ENCODE peak calls at places on chromosomes 1 and 21, in nine cellular contexts. F is ovary, R is neural progenitor cell, A is fibroblast of lung, E is heart left ventricle, D is body of pancreas, N is GM23338, J is IMR-90, Y is left ventricle myocardium inferior. X is an unnamed sample. For H3K27me3, the result is how much of the 10 kb centered on the place peaks cover.

GRCh38 chr1:45802343-45803298 is 791 bp upstream of the MAST2 start:
- DNase-seq in J (peak), D (peak), F (peak), Y (peak), E (peak), R (peak), N (peak), A (peak), X (peak)

GRCh38 chr1:64161347-64162080 is 41.9 kb upstream of the UBE2U start:
- DNase-seq in J (peak), Y (no peak), A (peak), N (no peak), F (no peak), D (peak), E (no peak), R (no peak), X (no peak)

GRCh38 chr1:229531326-229531725 is 23.2 kb upstream of the NUP133 start:
- DNase-seq in N (no peak), R (no peak), A (no peak), E (no peak), Y (no peak), F (no peak), D (no peak), J (no peak), X (no peak)

GRCh38 chr21:29299046-29299905 is 554 bp downstream of the BACH1 start:
- DNase-seq in R (peak), N (peak), F (peak), A (peak), E (peak), Y (peak), D (peak), J (peak), X (peak)

GRCh38 chr1:234599617-234600417 is 10.2 kb downstream of the IRF2BP2 start:
- DNase-seq in D (peak), Y (peak), F (peak), A (peak), E (peak), R (peak), N (peak), J (peak), X (peak)

GRCh38 chr1:77538956-77539509 is 143.4 kb downstream of the ZZZ3 start:
- DNase-seq in R (no peak), D (peak), A (peak), N (no peak), F (no peak), J (peak), Y (no peak), E (no peak), X (no peak)

GRCh38 chr1:231214918-231215675 is 25.9 kb upstream of the GNPAT start:
- DNase-seq in A (no peak), J (no peak), N (no peak), D (no peak), R (no peak), F (no peak), E (no peak), Y (no peak), X (no peak)

GRCh38 chr1:244077473-244078220 is 26.6 kb downstream of the ZBTB18 start:
- DNase-seq in N (no peak), R (no peak), A (peak), Y (no peak), J (no peak), E (no peak), F (no peak), D (no peak), X (no peak)

GRCh38 chr1:59976194-59977074 is 49.9 kb upstream of the CYP2J2 start:
- DNase-seq in J (peak), D (peak), F (peak), N (peak), A (peak), Y (peak), E (peak), R (peak), X (peak)

GRCh38 chr1:20375563-20375962 is 84.9 kb downstream of the VWA5B1 start:
- DNase-seq in D (no peak), N (no peak), F (no peak), J (peak), R (no peak), Y (no peak), E (no peak), A (peak), X (no peak)

GRCh38 chr1:11967028-11967547 is 13.2 kb upstream of the MFN2 start:
- DNase-seq in J (no peak), E (no peak), A (peak), Y (no peak), R (peak), F (no peak), N (peak), D (peak), X (peak)

GRCh38 chr1:6486433-6487011 is 4.9 kb downstream of the PLEKHG5 start:
- DNase-seq in A (peak), R (peak), Y (peak), D (peak), J (peak), F (peak), N (peak), E (peak), X (peak)

GRCh38 chr21:43367296-43367695 is 59.6 kb downstream of the SIK1 start:
- DNase-seq in Y (no peak), J (no peak), D (no peak), F (no peak), E (no peak), R (no peak), A (no peak), N (no peak), X (peak)

GRCh38 chr21:42120056-42120903 is 49.2 kb downstream of the UMODL1 start:
- DNase-seq in N (no peak), Y (no peak), E (no peak), A (no peak), R (no peak), D (no peak), J (no peak), F (no peak), X (no peak)

GRCh38 chr21:41234574-41234973 is 66.6 kb downstream of the BACE2 start:
- DNase-seq in J (no peak), F (no peak), R (no peak), E (no peak), A (no peak), Y (no peak), N (no peak), D (no peak), X (no peak)

GRCh38 chr1:196997428-196997827 is 20.1 kb downstream of the CFHR5 start:
- DNase-seq in E (no peak), R (no peak), J (peak), A (peak), Y (no peak), F (no peak), D (no peak), N (peak), X (no peak)

GRCh38 chr1:5235355-5235899 is 581.0 kb downstream of the AJAP1 start:
- DNase-seq in J (no peak), F (no peak), E (no peak), R (no peak), Y (no peak), N (no peak), D (no peak), A (no peak), X (no peak)

GRCh38 chr1:160018900-160019299 is 12.9 kb downstream of the PIGM start:
- DNase-seq in R (no peak), J (peak), Y (no peak), F (no peak), D (no peak), E (no peak), N (no peak), A (peak), X (no peak)

GRCh38 chr1:2556277-2557145 is at the start of gene TNFRSF14:
- DNase-seq in D (peak), J (peak), A (peak), N (no peak), F (peak), R (peak), E (peak), Y (no peak), X (no peak)

GRCh38 chr1:197342044-197342565 is 74.1 kb downstream of the CRB1 start:
- DNase-seq in N (peak), Y (no peak), J (no peak), D (no peak), A (peak), R (no peak), E (no peak), F (no peak), X (no peak)

GRCh38 chr1:43872280-43872679 is 61.3 kb upstream of the ARTN start:
- DNase-seq in A (no peak), E (no peak), F (no peak), R (no peak), N (no peak), D (no peak), J (no peak), Y (no peak), X (no peak)

GRCh38 chr21:46189213-46189958 is 5.1 kb upstream of the SPATC1L start:
- DNase-seq in J (peak), F (peak), Y (no peak), N (no peak), A (peak), R (no peak), E (no peak), D (no peak), X (no peak)

GRCh38 chr1:168243200-168243599 is 17.4 kb downstream of the SFT2D2 start:
- DNase-seq in N (no peak), J (no peak), Y (no peak), E (peak), A (no peak), D (peak), R (no peak), F (peak), X (no peak)

GRCh38 chr1:82064701-82065100 is 264.0 kb downstream of the ADGRL2 start:
- DNase-seq in A (no peak), R (no peak), J (no peak), Y (no peak), E (no peak), D (no peak), F (no peak), N (no peak), X (no peak)

GRCh38 chr1:93708734-93709481 is 27.3 kb upstream of the BCAR3 start:
- DNase-seq in D (no peak), Y (no peak), R (no peak), N (no peak), E (peak), A (no peak), J (peak), F (peak), X (peak)

GRCh38 chr1:197467881-197468280 is 199.8 kb downstream of the CRB1 start:
- DNase-seq in F (no peak), A (peak), D (no peak), J (peak), R (no peak), Y (no peak), N (no peak), E (no peak), X (no peak)

GRCh38 chr1:221097479-221098281 is 218.4 kb downstream of the HLX start:
- DNase-seq in R (no peak), Y (no peak), E (no peak), J (peak), A (peak), N (no peak), F (no peak), D (no peak), X (no peak)

GRCh38 chr1:20469406-20470076 is 16.5 kb downstream of the CAMK2N1 start:
- DNase-seq in Y (no peak), N (no peak), A (no peak), E (no peak), F (no peak), R (no peak), J (no peak), D (no peak), X (no peak)

GRCh38 chr1:7228252-7228961 is 443.2 kb downstream of the CAMTA1 start:
- DNase-seq in E (no peak), F (no peak), A (no peak), Y (no peak), J (no peak), D (no peak), R (no peak), N (no peak), X (no peak)

GRCh38 chr1:109395602-109396512 is 1.9 kb downstream of the SORT1 start:
- DNase-seq in Y (no peak), A (peak), F (no peak), J (peak), R (peak), E (no peak), N (peak), D (no peak), X (no peak)

GRCh38 chr1:25028587-25028909 is 98.5 kb upstream of the RUNX3 start:
- DNase-seq in J (no peak), A (no peak), N (no peak), Y (no peak), D (no peak), F (no peak), R (no peak), E (no peak), X (no peak)

GRCh38 chr1:197776348-197777082 is 1.2 kb upstream of the DENND1B start:
- DNase-seq in D (no peak), Y (no peak), R (no peak), A (peak), F (no peak), J (peak), N (no peak), E (no peak), X (no peak)

GRCh38 chr1:88560614-88561013 is 123.5 kb upstream of the PKN2 start:
- DNase-seq in N (no peak), R (no peak), F (no peak), E (no peak), D (no peak), A (no peak), Y (no peak), J (no peak), X (no peak)

GRCh38 chr1:100536031-100536430 is 1.9 kb upstream of the GPR88 start:
- DNase-seq in D (no peak), N (no peak), A (no peak), J (no peak), F (no peak), R (no peak), Y (no peak), E (no peak), X (no peak)
- H3K27me3 ChIP-seq in D (under half), N (half or more), A (under half), J (under half), F (under half), R (half or more), Y (half or more), E (under half), X (half or more)

DNA sequence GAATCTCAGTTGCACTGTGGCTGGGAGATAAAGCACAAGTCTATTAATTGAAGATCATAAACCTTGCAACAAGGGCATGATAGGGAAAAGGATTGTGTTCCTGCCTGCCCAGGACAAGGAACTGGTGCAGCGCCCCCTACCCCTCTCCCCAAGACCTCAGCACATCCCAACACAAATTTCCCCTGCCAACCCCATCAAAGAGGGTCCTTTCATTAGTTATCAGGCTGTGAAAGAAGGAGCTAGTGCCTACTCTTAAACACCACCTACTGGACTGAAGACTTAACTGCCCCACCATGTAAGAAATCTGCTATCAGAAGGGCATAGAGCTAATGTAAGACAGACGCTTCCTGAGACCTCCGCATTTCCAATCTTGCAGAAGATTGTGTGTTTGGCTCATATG is 372.6 kb downstream of the AGBL4 start:
- DNase-seq in Y (no peak), F (no peak), E (no peak), D (no peak), N (peak), R (no peak), A (no peak), J (no peak), X (no peak)
- TF ChIP-seq CTCF in Y (no peak), F (no peak), E (no peak), D (no peak), N (peak), R (no peak), A (no peak), J (no peak), X (peak)

GRCh38 chr1:10530756-10531155 is 56.0 kb downstream of the PEX14 start:
- DNase-seq in D (no peak), N (no peak), F (no peak), A (peak), J (peak), Y (no peak), R (no peak), E (no peak), X (no peak)

GRCh38 chr1:10529096-10529495 is 54.3 kb downstream of the PEX14 start:
- DNase-seq in E (no peak), F (no peak), A (peak), R (peak), D (no peak), J (no peak), N (peak), Y (no peak), X (no peak)

GRCh38 chr1:10528066-10529014 is 53.6 kb downstream of the PEX14 start:
- DNase-seq in J (peak), A (peak), F (no peak), E (peak), Y (peak), N (no peak), D (peak), R (no peak), X (no peak)

GRCh38 chr1:10529772-10530171 is 55.0 kb downstream of the PEX14 start:
- DNase-seq in Y (no peak), E (no peak), A (no peak), J (no peak), D (no peak), R (peak), F (no peak), N (peak), X (no peak)

DNA sequence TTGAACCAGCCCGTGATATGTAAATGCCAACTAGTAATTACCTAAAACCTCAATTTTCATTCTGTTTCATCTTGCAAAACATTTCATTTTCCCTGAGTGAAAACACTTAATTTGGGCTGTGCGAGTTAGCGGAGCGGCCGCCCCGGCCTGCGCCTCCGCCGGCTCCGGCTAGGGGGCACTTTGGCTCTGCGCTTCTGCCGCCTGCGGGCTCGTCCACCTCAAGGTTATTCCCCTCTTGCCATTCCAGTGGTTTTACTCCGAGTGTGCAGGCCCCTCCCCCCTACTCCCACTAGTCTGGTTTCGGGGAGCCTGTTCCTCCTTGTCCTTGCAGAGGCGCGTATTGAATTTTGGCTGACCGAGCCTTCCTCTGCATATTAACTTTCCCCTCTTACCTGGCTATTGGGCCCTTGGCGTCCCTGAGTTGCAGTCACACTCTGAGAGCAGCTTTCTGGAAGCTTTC is 55.6 kb downstream of the PEX14 start:
- DNase-seq in J (peak), D (peak), N (peak), Y (peak), E (peak), A (peak), F (peak), R (peak), X (peak)
- H3K4me3 ChIP-seq in J (peak), D (no peak), N (peak), Y (no peak), E (no peak), A (peak), F (no peak), R (peak), X (no peak)

DNA sequence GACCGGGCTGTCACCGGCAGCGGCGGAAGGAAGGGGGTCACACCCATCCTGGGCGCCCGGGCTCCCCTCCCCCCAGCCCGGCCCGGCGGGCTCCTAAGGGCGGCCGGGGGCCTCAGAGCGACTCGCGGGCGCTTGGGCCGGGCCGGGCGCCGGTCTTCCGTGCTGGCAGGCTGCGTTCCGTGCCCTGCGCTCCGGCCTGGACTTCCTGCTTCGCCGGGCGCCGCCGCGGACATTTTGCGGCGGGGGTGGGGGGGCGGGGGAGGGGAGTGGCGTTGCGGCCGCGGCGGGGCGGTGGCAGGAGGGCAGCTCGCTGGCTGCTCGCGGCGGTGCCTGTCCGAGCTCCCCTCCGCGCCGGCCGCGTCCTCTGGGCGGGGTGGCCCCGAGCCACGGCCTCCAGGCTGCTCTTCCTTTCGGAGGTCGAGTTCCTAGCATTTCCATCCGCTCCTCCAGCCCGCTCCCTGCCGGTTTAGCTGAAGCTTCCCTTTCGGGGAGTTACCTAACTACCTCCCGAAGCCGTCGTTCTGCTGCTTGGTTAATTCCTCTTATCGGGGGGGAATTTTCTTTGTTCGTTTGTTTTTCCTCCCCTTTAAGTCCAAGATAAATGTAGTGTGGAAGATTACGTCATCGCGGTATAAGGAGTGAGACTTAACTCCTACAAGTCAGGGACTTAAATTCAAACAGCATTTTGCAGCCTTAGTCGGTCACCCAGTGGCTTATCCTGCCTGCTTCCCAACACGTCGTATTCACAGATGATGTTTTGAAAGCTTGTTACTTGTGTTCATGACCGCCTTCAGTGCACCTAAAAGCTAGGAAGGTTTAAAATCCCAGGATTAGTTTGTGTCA is 730 bp downstream of the CDC42 start:
- DNase-seq in N (peak), Y (peak), J (peak), E (peak), R (peak), A (peak), D (peak), F (peak), X (peak)
- H3K27me3 ChIP-seq in N (under half), Y (under half), J (under half), E (under half), R (under half), A (under half), D (under half), F (under half), X (under half)

DNA sequence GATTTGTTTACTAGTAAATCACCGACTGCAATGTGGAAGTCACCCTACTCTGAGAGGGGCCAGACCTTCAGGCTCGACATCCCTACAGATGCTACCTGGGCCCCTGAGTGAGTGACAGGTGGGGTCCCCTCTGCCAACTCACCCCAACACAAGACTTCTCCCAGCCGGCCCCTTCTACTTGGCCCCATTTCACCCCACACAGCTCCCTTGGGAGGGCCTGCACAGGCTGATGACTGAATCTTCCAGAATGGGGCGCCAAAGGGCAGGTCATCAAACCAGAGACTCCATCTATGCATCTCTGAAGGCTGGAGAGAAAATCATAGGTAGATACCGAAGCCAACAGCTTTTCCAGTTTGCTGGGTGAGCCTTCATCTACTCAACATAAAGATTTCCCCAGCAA is 9.4 kb upstream of the S100A8 start:
- DNase-seq in J (no peak), Y (no peak), E (no peak), D (no peak), A (no peak), F (no peak), R (no peak), N (peak), X (peak)
- TF ChIP-seq CTCF in J (peak), Y (no peak), E (no peak), D (no peak), A (peak), F (no peak), R (peak), N (peak), X (peak)

GRCh38 chr1:101308935-101309333 is 72.1 kb downstream of the S1PR1 start:
- DNase-seq in A (no peak), N (peak), F (no peak), R (no peak), E (no peak), J (no peak), D (no peak), Y (no peak), X (no peak)
- H3K4me3 ChIP-seq in A (no peak), N (peak), F (no peak), R (peak), E (no peak), J (no peak), D (no peak), Y (peak), X (no peak)

GRCh38 chr1:202214089-202214843 is 20.7 kb downstream of the LGR6 start:
- DNase-seq in A (no peak), Y (no peak), N (peak), F (no peak), E (no peak), J (no peak), D (no peak), R (peak), X (no peak)

GRCh38 chr1:202217516-202217915 is 23.9 kb downstream of the LGR6 start:
- DNase-seq in R (no peak), N (no peak), F (no peak), J (no peak), Y (no peak), E (no peak), D (no peak), A (no peak), X (no peak)

GRCh38 chr1:202213361-202214088 is 19.9 kb downstream of the LGR6 start:
- DNase-seq in R (peak), D (no peak), J (no peak), F (no peak), A (no peak), Y (no peak), N (peak), E (no peak), X (no peak)

GRCh38 chr1:202216691-202217090 is 23.1 kb downstream of the LGR6 start:
- DNase-seq in N (no peak), A (no peak), J (no peak), D (no peak), Y (no peak), R (no peak), F (no peak), E (no peak), X (no peak)

GRCh38 chr1:202215472-202216130 is 22.0 kb downstream of the LGR6 start:
- DNase-seq in R (peak), N (no peak), F (no peak), E (no peak), Y (no peak), J (no peak), D (no peak), A (no peak), X (no peak)
- H3K27me3 ChIP-seq in R (under half), N (under half), F (under half), E (under half), Y (half or more), J (half or more), D (under half), A (under half), X (under half)